ENCODE peak calls at places on chromosomes 16 and 17, in eight cellular contexts. One of them, this sample, is unnamed.

GRCh38 chr16:73095885-73096341 is 48.0 kb upstream of the ZFHX3 start:
- DNase-seq in HEK293T: peak; percentile 80
- DNase-seq in HTR-8/SVneo: no peak
- DNase-seq in dermis blood vessel endothelial cell: peak; percentile 60
- DNase-seq in left cardiac atrium: no peak
- DNase-seq in iPS DF 6.9: no peak
- DNase-seq in GOT3: no peak
- DNase-seq in AG09319: no peak
- DNase-seq in this sample: no peak

GRCh38 chr16:84643180-84643583 is 5.1 kb upstream of the KLHL36 start:
- DNase-seq in left cardiac atrium: peak; percentile 77
- DNase-seq in GOT3: peak; percentile 31
- DNase-seq in HTR-8/SVneo: peak; percentile 88
- DNase-seq in iPS DF 6.9: no peak
- DNase-seq in HEK293T: no peak
- DNase-seq in AG09319: peak; percentile 87
- DNase-seq in dermis blood vessel endothelial cell: no peak
- DNase-seq in this sample: no peak

GRCh38 chr17:80101946-80102706 is 745 bp downstream of the GAA start:
- DNase-seq in AG09319: no peak
- DNase-seq in dermis blood vessel endothelial cell: peak; percentile 40
- DNase-seq in GOT3: no peak
- DNase-seq in left cardiac atrium: no peak
- DNase-seq in HEK293T: peak; percentile 28
- DNase-seq in HTR-8/SVneo: no peak
- DNase-seq in iPS DF 6.9: no peak
- DNase-seq in this sample: no peak

GRCh38 chr16:30748634-30749445 is 615 bp downstream of the PHKG2 start:
- DNase-seq in dermis blood vessel endothelial cell: peak; percentile 58
- DNase-seq in iPS DF 6.9: no peak
- DNase-seq in left cardiac atrium: peak; percentile 68
- DNase-seq in AG09319: no peak
- DNase-seq in HTR-8/SVneo: no peak
- DNase-seq in HEK293T: peak; percentile 73
- DNase-seq in GOT3: no peak
- DNase-seq in this sample: no peak

GRCh38 chr17:65799869-65800268 is 238.4 kb upstream of the AXIN2 start:
- DNase-seq in left cardiac atrium: no peak
- DNase-seq in dermis blood vessel endothelial cell: no peak
- DNase-seq in HTR-8/SVneo: no peak
- DNase-seq in AG09319: no peak
- DNase-seq in HEK293T: no peak
- DNase-seq in iPS DF 6.9: no peak
- DNase-seq in GOT3: no peak
- DNase-seq in this sample: no peak

GRCh38 chr17:43211480-43212402 is at the start of gene TMEM106A:
- DNase-seq in HEK293T: no peak
- DNase-seq in iPS DF 6.9: peak; percentile 33
- DNase-seq in dermis blood vessel endothelial cell: peak; percentile 88
- DNase-seq in GOT3: peak; percentile 39
- DNase-seq in AG09319: peak; percentile 69
- DNase-seq in left cardiac atrium: peak; percentile 87
- DNase-seq in HTR-8/SVneo: peak; percentile 97
- DNase-seq in this sample: peak; percentile 59

GRCh38 chr16:82119405-82119804 is 50.6 kb downstream of the MPHOSPH6 start:
- DNase-seq in iPS DF 6.9: no peak
- DNase-seq in HEK293T: no peak
- DNase-seq in dermis blood vessel endothelial cell: no peak
- DNase-seq in HTR-8/SVneo: no peak
- DNase-seq in AG09319: no peak
- DNase-seq in GOT3: no peak
- DNase-seq in left cardiac atrium: no peak
- DNase-seq in this sample: no peak

GRCh38 chr16:84138824-84139627 is 6.0 kb downstream of the HSDL1 start:
- DNase-seq in HEK293T: peak; percentile 66
- DNase-seq in GOT3: no peak
- DNase-seq in dermis blood vessel endothelial cell: peak; percentile 52
- DNase-seq in AG09319: no peak
- DNase-seq in HTR-8/SVneo: no peak
- DNase-seq in left cardiac atrium: no peak
- DNase-seq in iPS DF 6.9: no peak
- DNase-seq in this sample: no peak

GRCh38 chr17:82943751-82944150 is 103.9 kb upstream of the ZNF750 start:
- DNase-seq in AG09319: no peak
- DNase-seq in HEK293T: no peak
- DNase-seq in HTR-8/SVneo: no peak
- DNase-seq in left cardiac atrium: no peak
- DNase-seq in iPS DF 6.9: no peak
- DNase-seq in dermis blood vessel endothelial cell: no peak
- DNase-seq in GOT3: no peak
- DNase-seq in this sample: no peak

GRCh38 chr17:30254150-30254549 is 18.7 kb upstream of the SLC6A4 start:
- DNase-seq in HTR-8/SVneo: no peak
- DNase-seq in iPS DF 6.9: no peak
- DNase-seq in GOT3: no peak
- DNase-seq in AG09319: no peak
- DNase-seq in dermis blood vessel endothelial cell: no peak
- DNase-seq in left cardiac atrium: no peak
- DNase-seq in HEK293T: no peak
- DNase-seq in this sample: no peak

GRCh38 chr16:2087426-2088191 is 39.8 kb downstream of the TSC2 start:
- DNase-seq in GOT3: no peak
- DNase-seq in HEK293T: no peak
- DNase-seq in dermis blood vessel endothelial cell: no peak
- DNase-seq in left cardiac atrium: no peak
- DNase-seq in HTR-8/SVneo: no peak
- DNase-seq in iPS DF 6.9: no peak
- DNase-seq in AG09319: no peak
- DNase-seq in this sample: no peak

GRCh38 chr16:72854537-72854936 is 193.4 kb downstream of the ZFHX3 start:
- DNase-seq in GOT3: no peak
- DNase-seq in iPS DF 6.9: no peak
- DNase-seq in dermis blood vessel endothelial cell: no peak
- DNase-seq in HEK293T: no peak
- DNase-seq in AG09319: no peak
- DNase-seq in HTR-8/SVneo: no peak
- DNase-seq in left cardiac atrium: no peak
- DNase-seq in this sample: no peak

GRCh38 chr17:15457723-15458094 is 9.7 kb downstream of the CDRT4 start:
- DNase-seq in HTR-8/SVneo: no peak
- DNase-seq in HEK293T: no peak
- DNase-seq in dermis blood vessel endothelial cell: no peak
- DNase-seq in left cardiac atrium: no peak
- DNase-seq in iPS DF 6.9: no peak
- DNase-seq in GOT3: no peak
- DNase-seq in AG09319: no peak
- DNase-seq in this sample: no peak

GRCh38 chr16:70743791-70744190 is 57.2 kb downstream of the VAC14 start:
- DNase-seq in HEK293T: no peak
- DNase-seq in iPS DF 6.9: no peak
- DNase-seq in GOT3: no peak
- DNase-seq in dermis blood vessel endothelial cell: no peak
- DNase-seq in AG09319: no peak
- DNase-seq in left cardiac atrium: no peak
- DNase-seq in HTR-8/SVneo: no peak
- DNase-seq in this sample: no peak

GRCh38 chr16:86895609-86896008 is 317.3 kb downstream of the FOXL1 start:
- DNase-seq in GOT3: no peak
- DNase-seq in AG09319: no peak
- DNase-seq in left cardiac atrium: no peak
- DNase-seq in iPS DF 6.9: no peak
- DNase-seq in HTR-8/SVneo: no peak
- DNase-seq in dermis blood vessel endothelial cell: no peak
- DNase-seq in HEK293T: no peak
- DNase-seq in this sample: no peak

GRCh38 chr17:78873519-78874340 is 29.3 kb downstream of the CEP295NL start:
- DNase-seq in left cardiac atrium: no peak
- DNase-seq in AG09319: no peak
- DNase-seq in HTR-8/SVneo: peak; percentile 54
- DNase-seq in dermis blood vessel endothelial cell: peak; percentile 89
- DNase-seq in GOT3: no peak
- DNase-seq in iPS DF 6.9: no peak
- DNase-seq in HEK293T: no peak
- DNase-seq in this sample: no peak

GRCh38 chr17:45370949-45371413 is 54.2 kb upstream of the MAP3K14 start:
- DNase-seq in GOT3: no peak
- DNase-seq in HTR-8/SVneo: no peak
- DNase-seq in HEK293T: no peak
- DNase-seq in dermis blood vessel endothelial cell: peak; percentile 43
- DNase-seq in left cardiac atrium: peak; percentile 2
- DNase-seq in iPS DF 6.9: no peak
- DNase-seq in AG09319: no peak
- DNase-seq in this sample: no peak

GRCh38 chr17:2043785-2044184 is 2.0 kb downstream of the OVCA2 start:
- DNase-seq in HTR-8/SVneo: no peak
- DNase-seq in left cardiac atrium: no peak
- DNase-seq in iPS DF 6.9: no peak
- DNase-seq in dermis blood vessel endothelial cell: no peak
- DNase-seq in GOT3: no peak
- DNase-seq in HEK293T: no peak
- DNase-seq in AG09319: no peak
- DNase-seq in this sample: no peak

GRCh38 chr17:10809605-10810004 is 5.7 kb upstream of the TMEM238L start:
- DNase-seq in dermis blood vessel endothelial cell: no peak
- DNase-seq in AG09319: no peak
- DNase-seq in HEK293T: no peak
- DNase-seq in GOT3: no peak
- DNase-seq in left cardiac atrium: no peak
- DNase-seq in iPS DF 6.9: no peak
- DNase-seq in HTR-8/SVneo: no peak
- DNase-seq in this sample: no peak

GRCh38 chr16:87324411-87325275 is 7.5 kb upstream of the C16orf95 start:
- DNase-seq in dermis blood vessel endothelial cell: peak; percentile 64
- DNase-seq in iPS DF 6.9: peak; percentile 31
- DNase-seq in HTR-8/SVneo: peak; percentile 69
- DNase-seq in GOT3: no peak
- DNase-seq in HEK293T: peak; percentile 71
- DNase-seq in AG09319: no peak
- DNase-seq in left cardiac atrium: no peak
- DNase-seq in this sample: no peak

GRCh38 chr16:63467513-63467912 is 1431.3 kb upstream of the CDH8 start:
- DNase-seq in AG09319: no peak
- DNase-seq in iPS DF 6.9: no peak
- DNase-seq in dermis blood vessel endothelial cell: peak; percentile 67
- DNase-seq in HTR-8/SVneo: no peak
- DNase-seq in left cardiac atrium: no peak
- DNase-seq in HEK293T: no peak
- DNase-seq in GOT3: no peak
- DNase-seq in this sample: no peak

GRCh38 chr16:3656491-3657468 is 2.3 kb downstream of the DNASE1 start:
- DNase-seq in AG09319: no peak
- DNase-seq in left cardiac atrium: no peak
- DNase-seq in GOT3: no peak
- DNase-seq in dermis blood vessel endothelial cell: no peak
- DNase-seq in HTR-8/SVneo: no peak
- DNase-seq in iPS DF 6.9: no peak
- DNase-seq in HEK293T: no peak
- DNase-seq in this sample: no peak

GRCh38 chr16:46736695-46737094 is 11.4 kb downstream of the MYLK3 start:
- DNase-seq in HTR-8/SVneo: no peak
- DNase-seq in AG09319: no peak
- DNase-seq in GOT3: no peak
- DNase-seq in iPS DF 6.9: no peak
- DNase-seq in HEK293T: no peak
- DNase-seq in dermis blood vessel endothelial cell: no peak
- DNase-seq in left cardiac atrium: no peak
- DNase-seq in this sample: no peak

This sample was measured in iPS DF 19.7.